ENCODE peak calls at places on chromosomes 6 and 20, in eight cellular contexts. V is Calu3, W is mucosa of descending colon, M is tibial nerve, E is IMR-90, X is colonic mucosa, U is AG10803, H is bronchial epithelial cell. C is an unnamed sample.
A peak's percentile ranks its signal among the peaks of the same experiment; 100 is the strongest.

GRCh38 chr6:87697581-87698552 is 4.2 kb downstream of the AKIRIN2 start:
- DNase-seq in V (no peak), W (no peak), M (no peak), E (peak; percentile 91), X (no peak), U (peak; percentile 97), H (no peak), C (no peak)

GRCh38 chr6:57324538-57324937 is 7.1 kb downstream of the PRIM2 start:
- DNase-seq in V (no peak), W (no peak), M (no peak), E (peak; percentile 32), X (no peak), U (peak; percentile 39), H (peak; percentile 28), C (no peak)

GRCh38 chr6:19999319-20000191 is 162.4 kb downstream of the ID4 start:
- DNase-seq in V (peak; percentile 45), W (no peak), M (no peak), E (peak; percentile 5), X (no peak), U (no peak), H (peak; percentile 70), C (no peak)

GRCh38 chr6:34315780-34316179 is 67.0 kb upstream of the SMIM29 start:
- DNase-seq in V (no peak), W (no peak), M (no peak), E (no peak), X (no peak), U (no peak), H (no peak), C (no peak)

GRCh38 chr20:48584391-48585249 is 243.2 kb downstream of the PREX1 start:
- DNase-seq in V (no peak), W (no peak), M (no peak), E (no peak), X (peak; percentile 37), U (no peak), H (no peak), C (no peak)

GRCh38 chr6:46491201-46491788 is at the start of gene RCAN2:
- DNase-seq in V (peak; percentile 66), W (peak; percentile 68), M (peak; percentile 13), E (peak; percentile 8), X (peak; percentile 65), U (peak; percentile 40), H (peak; percentile 29), C (no peak)

GRCh38 chr6:89610149-89610642 is 28.4 kb downstream of the LYRM2 start:
- DNase-seq in V (peak; percentile 85), W (no peak), M (peak; percentile 45), E (peak; percentile 12), X (peak; percentile 75), U (peak; percentile 26), H (peak; percentile 41), C (peak; percentile 72)

GRCh38 chr20:20188647-20189046 is 136.3 kb downstream of the CFAP61 start:
- DNase-seq in V (no peak), W (no peak), M (no peak), E (no peak), X (no peak), U (no peak), H (no peak), C (no peak)

GRCh38 chr6:42093582-42094329 is 43.4 kb downstream of the TAF8 start:
- DNase-seq in V (peak; percentile 42), W (no peak), M (no peak), E (no peak), X (peak; percentile 45), U (no peak), H (no peak), C (no peak)

GRCh38 chr6:127514396-127515227 is 4.5 kb downstream of the MTCL3 start:
- DNase-seq in V (no peak), W (peak; percentile 54), M (no peak), E (peak; percentile 48), X (peak; percentile 23), U (peak; percentile 55), H (no peak), C (no peak)

GRCh38 chr6:30940361-30941001 is at the start of gene MUCL3:
- DNase-seq in V (no peak), W (no peak), M (no peak), E (no peak), X (peak; percentile 25), U (no peak), H (no peak), C (no peak)

GRCh38 chr6:122042851-122043250 is 356.6 kb upstream of the HSF2 start:
- DNase-seq in V (no peak), W (no peak), M (no peak), E (peak; percentile 18), X (no peak), U (peak; percentile 51), H (no peak), C (no peak)

GRCh38 chr6:170292111-170292777 is 1.4 kb upstream of the DLL1 start:
- DNase-seq in V (no peak), W (no peak), M (no peak), E (no peak), X (no peak), U (no peak), H (no peak), C (no peak)

GRCh38 chr20:45833030-45833882 is at the start of gene SNX21:
- DNase-seq in V (peak; percentile 86), W (peak; percentile 86), M (peak; percentile 84), E (peak; percentile 94), X (peak; percentile 81), U (peak; percentile 97), H (peak; percentile 73), C (peak; percentile 66)

GRCh38 chr6:145960918-145961604 is 3.1 kb downstream of the SHPRH start:
- DNase-seq in V (no peak), W (no peak), M (no peak), E (peak; percentile 40), X (no peak), U (peak; percentile 78), H (no peak), C (no peak)

GRCh38 chr20:13008761-13009681 is at the start of gene SPTLC3:
- DNase-seq in V (peak; percentile 39), W (no peak), M (peak; percentile 15), E (peak; percentile 36), X (peak; percentile 73), U (peak; percentile 45), H (peak; percentile 58), C (no peak)

GRCh38 chr6:22513667-22514066 is 55.7 kb upstream of the HDGFL1 start:
- DNase-seq in V (no peak), W (no peak), M (no peak), E (no peak), X (no peak), U (no peak), H (no peak), C (no peak)

GRCh38 chr6:22512716-22513452 is 56.5 kb upstream of the HDGFL1 start:
- DNase-seq in V (no peak), W (no peak), M (no peak), E (peak; percentile 86), X (no peak), U (no peak), H (peak; percentile 19), C (no peak)
- TF ChIP-seq CTCF in V (no peak), W (no peak), M (no peak), E (no peak), X (no peak), U (no peak), H (no peak), C (no peak)

DNA sequence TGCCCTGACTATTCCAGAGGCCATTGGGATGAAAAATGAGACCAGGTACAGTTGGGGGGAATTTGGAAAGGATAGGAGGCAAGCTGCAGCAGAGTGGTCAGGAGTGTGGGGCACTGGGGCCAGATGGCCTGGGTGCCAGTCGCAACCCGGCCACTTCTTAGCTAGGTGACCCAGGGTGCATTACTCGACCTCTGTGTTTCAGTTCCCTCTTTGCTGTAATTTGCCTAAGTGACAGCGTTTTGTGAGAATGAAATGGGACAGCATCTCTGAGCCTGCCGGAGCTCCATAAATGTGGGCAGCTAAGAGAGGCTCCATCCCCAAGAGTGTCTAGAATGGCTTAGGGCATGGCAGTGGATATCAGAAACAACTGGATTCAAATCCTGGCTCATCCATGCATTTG is 13.9 kb downstream of the LRFN2 start:
- DNase-seq in V (no peak), W (no peak), M (no peak), E (no peak), X (no peak), U (no peak), H (no peak), C (no peak)
- TF ChIP-seq CTCF in V (no peak), W (no peak), M (no peak), E (no peak), X (no peak), U (no peak), H (no peak), C (no peak)

GRCh38 chr6:37105782-37106137 is 64.2 kb upstream of the PIM1 start:
- DNase-seq in V (no peak), W (no peak), M (no peak), E (no peak), X (no peak), U (no peak), H (no peak), C (no peak)

GRCh38 chr6:37102299-37103168 is 67.4 kb upstream of the PIM1 start:
- DNase-seq in V (peak; percentile 75), W (peak; percentile 89), M (peak; percentile 49), E (peak; percentile 88), X (peak; percentile 74), U (peak; percentile 93), H (peak; percentile 65), C (peak; percentile 63)

GRCh38 chr6:37101991-37102298 is 68.0 kb upstream of the PIM1 start:
- DNase-seq in V (no peak), W (no peak), M (no peak), E (no peak), X (no peak), U (no peak), H (no peak), C (no peak)

GRCh38 chr6:37104935-37105781 is 64.8 kb upstream of the PIM1 start:
- DNase-seq in V (no peak), W (no peak), M (no peak), E (no peak), X (no peak), U (no peak), H (no peak), C (no peak)

DNA sequence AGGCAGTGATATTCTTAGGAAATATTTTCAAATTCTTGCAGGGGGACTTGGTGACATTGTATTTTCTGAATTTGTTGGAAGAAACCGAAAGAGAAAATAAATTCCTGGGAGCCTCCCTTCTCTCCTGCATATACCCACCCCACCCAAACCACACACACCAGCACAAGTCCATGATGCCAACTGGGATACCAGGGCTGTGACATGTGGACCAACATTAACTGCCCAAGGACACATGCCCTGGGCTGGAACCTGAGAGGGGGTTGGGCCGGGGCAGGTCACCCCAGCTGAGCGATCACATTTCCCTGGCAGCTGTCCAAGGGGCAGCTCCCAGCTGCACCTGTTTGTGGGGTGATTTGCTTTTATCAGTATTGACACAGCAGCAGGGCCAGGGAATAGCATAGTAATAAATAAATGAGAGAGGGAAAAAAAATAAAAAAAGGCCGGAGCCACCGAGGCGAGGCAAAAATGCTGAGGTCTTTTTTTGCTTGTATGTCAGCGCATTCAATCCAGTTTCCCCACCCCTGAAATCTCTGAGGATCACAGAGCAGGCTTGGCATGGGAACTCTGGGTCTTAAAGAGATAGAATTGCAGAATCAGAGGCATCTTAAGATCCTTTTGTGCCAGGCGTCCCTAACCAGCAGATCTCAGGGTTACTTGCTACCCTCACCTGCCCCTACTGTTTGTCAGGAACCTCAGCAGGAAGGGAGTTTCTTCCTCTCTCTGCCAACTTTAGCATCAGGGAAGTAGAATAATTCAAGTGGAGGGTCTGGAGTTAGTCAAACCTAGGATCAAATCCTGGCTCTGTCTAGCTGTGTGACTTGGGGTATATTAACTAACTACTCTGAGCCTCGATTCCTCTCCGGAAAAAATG is 66.5 kb upstream of the PIM1 start:
- DNase-seq in V (peak; percentile 93), W (peak; percentile 93), M (no peak), E (no peak), X (peak; percentile 93), U (peak; percentile 49), H (peak; percentile 20), C (no peak)
- TF ChIP-seq CTCF in V (no peak), W (no peak), M (no peak), E (no peak), X (no peak), U (no peak), H (no peak), C (no peak)

GRCh38 chr6:12369781-12370262 is 79.7 kb downstream of the EDN1 start:
- DNase-seq in V (peak; percentile 28), W (no peak), M (no peak), E (no peak), X (no peak), U (no peak), H (peak; percentile 80), C (no peak)
- TF ChIP-seq CTCF in V (no peak), W (no peak), M (no peak), E (no peak), X (no peak), U (no peak), H (peak; percentile 36), C (no peak)